ENCODE peak calls at places on chromosomes 6 and 20, in six cellular contexts. D is EH; Y is posterior vena cava; Q is COR-L47; W is activated CD8-positive, alpha-beta memory T cell treated with anti-CD3 and anti-CD28 coated beads for 48 hours; L is NAMALWA. H is an unnamed sample.

GRCh38 chr6:168828800-168829199 is 387.8 kb downstream of the SMOC2 start:
- DNase-seq in L (no peak), Q (no peak), Y (no peak), W (no peak), D (no peak), H (no peak)

GRCh38 chr6:30884521-30885480 is 482 bp downstream of the DDR1 start:
- DNase-seq in Y (peak), Q (peak), W (no peak), L (peak), D (peak), H (no peak)

GRCh38 chr20:54067606-54068174 is 2.7 kb downstream of the BCAS1 start:
- DNase-seq in L (no peak), D (no peak), W (no peak), Y (no peak), Q (no peak), H (peak)

GRCh38 chr6:82057846-82058554 is 189.5 kb downstream of the IBTK start:
- DNase-seq in L (no peak), W (no peak), Y (no peak), Q (peak), D (peak), H (no peak)

GRCh38 chr6:147207351-147207750 is 3.1 kb downstream of the STXBP5 start:
- DNase-seq in W (no peak), D (no peak), Y (no peak), L (no peak), Q (no peak), H (no peak)

GRCh38 chr20:17848649-17849048 is 119.9 kb downstream of the SNX5 start:
- DNase-seq in W (no peak), Y (no peak), L (peak), D (no peak), Q (no peak), H (no peak)

GRCh38 chr20:5871720-5872410 is 78.5 kb downstream of the TRMT6 start:
- DNase-seq in L (no peak), Q (no peak), W (no peak), Y (no peak), D (no peak), H (no peak)

GRCh38 chr20:54619181-54619580 is 143.8 kb downstream of the DOK5 start:
- DNase-seq in L (no peak), D (no peak), W (no peak), Y (no peak), Q (no peak), H (no peak)

GRCh38 chr6:126170875-126171489 is 168.9 kb upstream of the CENPW start:
- DNase-seq in Y (no peak), W (no peak), Q (peak), D (peak), L (peak), H (no peak)

GRCh38 chr6:1253816-1254215 is 58.1 kb upstream of the FOXQ1 start:
- DNase-seq in W (no peak), Q (no peak), L (no peak), D (no peak), Y (no peak), H (no peak)

GRCh38 chr6:116545661-116546060 is at the start of gene TRAPPC3L:
- DNase-seq in D (peak), Q (no peak), Y (no peak), L (no peak), W (no peak), H (peak)

H was measured in DMS79 treated with DMSO at 0.1 percent for 48 hours.